ENCODE peak calls at places on chromosomes 2 and 18, in four cellular contexts. Z is activated CD8-positive, alpha-beta T cell treated with anti-CD3 and anti-CD28 coated beads, Interleukin-2, amount 10 ng/mL, durations not matched to agents 7 days and 5 days; E is A172; F is adrenal gland. L is an unnamed sample.

GRCh38 chr2:72041638-72042111 is 106.0 kb downstream of the CYP26B1 start:
- DNase-seq in Z (no peak), F (no peak), E (no peak), L (no peak)

GRCh38 chr2:27182346-27182745 is 29.5 kb upstream of the ATRAID start:
- DNase-seq in E (no peak), Z (no peak), F (no peak), L (no peak)

GRCh38 chr2:136448435-136448834 is 316.9 kb upstream of the THSD7B start:
- DNase-seq in Z (no peak), F (no peak), E (no peak), L (no peak)

GRCh38 chr2:203500297-203500696 is 34.8 kb downstream of the RAPH1 start:
- DNase-seq in F (no peak), Z (no peak), E (no peak), L (no peak)

GRCh38 chr2:86646865-86647264 is 23.2 kb upstream of the RNF103 start:
- DNase-seq in E (no peak), Z (no peak), F (no peak), L (no peak)

GRCh38 chr18:23523429-23524212 is 20.3 kb downstream of the RMC1 start:
- DNase-seq in E (peak), F (no peak), Z (no peak), L (no peak)

GRCh38 chr18:44507729-44508325 is 172.9 kb upstream of the SETBP1 start:
- DNase-seq in F (peak), Z (peak), E (no peak), L (peak)

GRCh38 chr2:42928692-42929576 is 136.6 kb upstream of the HAAO start:
- DNase-seq in Z (no peak), E (no peak), F (no peak), L (no peak)

GRCh38 chr2:160380613-160381012 is 113.0 kb downstream of the RBMS1 start:
- DNase-seq in E (no peak), F (no peak), Z (no peak), L (no peak)

GRCh38 chr2:235852528-235852920 is 315.7 kb downstream of the GBX2 start:
- DNase-seq in Z (no peak), E (no peak), F (no peak), L (no peak)

GRCh38 chr2:219060821-219061791 is at the start of gene IHH:
- DNase-seq in E (peak), F (no peak), Z (peak), L (no peak)

GRCh38 chr2:237873961-237874551 is 14.6 kb downstream of the RAMP1 start:
- DNase-seq in E (no peak), F (peak), Z (no peak), L (no peak)

GRCh38 chr18:80246656-80247402 is 485 bp downstream of the PARD6G start:
- DNase-seq in Z (peak), F (no peak), E (no peak), L (no peak)

GRCh38 chr2:238120463-238121298 is 17.8 kb upstream of the KLHL30 start:
- DNase-seq in Z (no peak), E (peak), F (no peak), L (no peak)

GRCh38 chr18:12750708-12751502 is 48.1 kb downstream of the PSMG2 start:
- DNase-seq in F (no peak), Z (no peak), E (no peak), L (no peak)

GRCh38 chr2:15672961-15673918 is 81.6 kb downstream of the DDX1 start:
- DNase-seq in E (no peak), Z (no peak), F (no peak), L (no peak)

GRCh38 chr2:230569298-230569697 is 143.3 kb upstream of the CAB39 start:
- DNase-seq in Z (no peak), F (no peak), E (no peak), L (no peak)

GRCh38 chr2:200193791-200194190 is 112.7 kb upstream of the SPATS2L start:
- DNase-seq in Z (no peak), E (no peak), F (no peak), L (no peak)

GRCh38 chr2:200761168-200761715 is 50.5 kb upstream of the BZW1 start:
- DNase-seq in Z (no peak), F (no peak), E (peak), L (peak)

GRCh38 chr2:149355712-149356422 is 25.5 kb downstream of the LYPD6 start:
- DNase-seq in E (no peak), Z (no peak), F (no peak), L (no peak)

GRCh38 chr2:207772081-207772843 is 2.6 kb upstream of the FZD5 start:
- DNase-seq in Z (peak), F (no peak), E (no peak), L (peak)

GRCh38 chr18:79935499-79935898 is 16.0 kb downstream of the SLC66A2 start:
- DNase-seq in Z (no peak), E (no peak), F (no peak), L (no peak)

GRCh38 chr2:96143231-96143847 is 1.9 kb downstream of the DUSP2 start:
- DNase-seq in F (no peak), Z (no peak), E (no peak), L (no peak)

GRCh38 chr2:17373041-17373440 is 145.2 kb downstream of the RAD51AP2 start:
- DNase-seq in E (no peak), F (no peak), Z (no peak), L (no peak)

GRCh38 chr2:64225491-64225890 is 81.3 kb upstream of the PELI1 start:
- DNase-seq in F (no peak), E (no peak), Z (no peak), L (no peak)

GRCh38 chr2:205245652-205246051 is 436.6 kb upstream of the NRP2 start:
- DNase-seq in E (peak), F (no peak), Z (no peak), L (no peak)

GRCh38 chr2:64410673-64411072 is 43.3 kb upstream of the LGALSL start:
- DNase-seq in Z (peak), E (no peak), F (no peak), L (no peak)

GRCh38 chr2:24412812-24413211 is 52.5 kb upstream of the ITSN2 start:
- DNase-seq in F (no peak), Z (no peak), E (no peak), L (no peak)

GRCh38 chr2:166539340-166540162 is 45.5 kb upstream of the SCN7A start:
- DNase-seq in Z (peak), E (peak), F (peak), L (peak)

GRCh38 chr2:172927381-172928357 is 148.0 kb upstream of the MAP3K20 start:
- DNase-seq in F (peak), E (no peak), Z (no peak), L (no peak)

GRCh38 chr2:179239194-179239593 is 25.4 kb downstream of the SESTD1 start:
- DNase-seq in E (peak), F (no peak), Z (no peak), L (no peak)

GRCh38 chr18:46754661-46755292 is 2.1 kb downstream of the ST8SIA5 start:
- DNase-seq in F (peak), Z (no peak), E (no peak), L (no peak)

GRCh38 chr18:48036191-48036590 is 105.7 kb upstream of the SMAD2 start:
- DNase-seq in Z (no peak), E (no peak), F (peak), L (no peak)

GRCh38 chr2:149735237-149735958 is 147.8 kb upstream of the MMADHC start:
- DNase-seq in Z (no peak), E (peak), F (no peak), L (no peak)

GRCh38 chr2:68344031-68344430 is 21.1 kb upstream of the PLEK start:
- DNase-seq in Z (no peak), E (no peak), F (no peak), L (peak)